ENCODE peak calls at places on chromosome 13, in seven cellular contexts. H, P, L, W, X, V and I are unnamed samples.

GRCh38 chr13:61728468-61728867 is 312.8 kb upstream of the PCDH20 start:
- DNase-seq in H (no peak), P (peak; percentile 54), L (no peak), W (no peak), X (no peak), V (no peak), I (peak; percentile 34)

GRCh38 chr13:88675997-88676396 is 1004.8 kb downstream of the SLITRK5 start:
- DNase-seq in H (no peak), P (no peak), L (no peak), W (no peak), X (no peak), V (no peak), I (no peak)

GRCh38 chr13:24218320-24218719 is 57.8 kb downstream of the SPATA13 start:
- DNase-seq in H (no peak), P (no peak), L (no peak), W (no peak), X (no peak), V (no peak), I (no peak)

GRCh38 chr13:30743319-30744055 is 8.1 kb downstream of the ALOX5AP start:
- DNase-seq in H (peak; percentile 42), P (peak; percentile 96), L (no peak), W (peak; percentile 91), X (no peak), V (no peak), I (peak; percentile 88)

GRCh38 chr13:37954191-37954590 is 84.6 kb upstream of the TRPC4 start:
- DNase-seq in H (no peak), P (no peak), L (no peak), W (no peak), X (no peak), V (no peak), I (no peak)

GRCh38 chr13:106753241-106753640 is 185.3 kb upstream of the ARGLU1 start:
- DNase-seq in H (peak; percentile 29), P (no peak), L (no peak), W (no peak), X (no peak), V (no peak), I (peak; percentile 23)

GRCh38 chr13:97194473-97194872 is 27.7 kb upstream of the MBNL2 start:
- DNase-seq in H (no peak), P (peak; percentile 99), L (no peak), W (no peak), X (no peak), V (no peak), I (no peak)

GRCh38 chr13:98766120-98766519 is 13.6 kb upstream of the SLC15A1 start:
- DNase-seq in H (no peak), P (no peak), L (no peak), W (no peak), X (no peak), V (no peak), I (no peak)

GRCh38 chr13:43304449-43304848 is 281.1 kb downstream of the DNAJC15 start:
- DNase-seq in H (no peak), P (no peak), L (no peak), W (no peak), X (no peak), V (no peak), I (no peak)

GRCh38 chr13:50357586-50358118 is 342.4 kb downstream of the KCNRG start:
- DNase-seq in H (peak; percentile 34), P (peak; percentile 84), L (no peak), W (peak; percentile 59), X (no peak), V (no peak), I (peak; percentile 70)

GRCh38 chr13:74372511-74372910 is 238.3 kb upstream of the KLF12 start:
- DNase-seq in H (no peak), P (no peak), L (no peak), W (no peak), X (no peak), V (no peak), I (no peak)